ENCODE peak calls at places on chromosomes 7 and 10, in five cellular contexts. P, R, Q, U and E are unnamed samples.

GRCh38 chr10:131651674-131652093 is 249.1 kb upstream of the PPP2R2D start:
- DNase-seq in U (no peak), R (no peak), P (no peak), Q (no peak), E (peak)

GRCh38 chr10:70835895-70836294 is 20.1 kb downstream of the SGPL1 start:
- DNase-seq in R (peak), U (no peak), P (no peak), Q (no peak), E (no peak)

GRCh38 chr10:13684813-13685511 is 98.2 kb downstream of the PRPF18 start:
- DNase-seq in U (no peak), Q (no peak), P (no peak), R (peak), E (no peak)

GRCh38 chr7:91491868-91492267 is 227.6 kb downstream of the FZD1 start:
- DNase-seq in R (no peak), Q (no peak), U (no peak), P (no peak), E (no peak)

GRCh38 chr7:150368884-150369739 is 490 bp downstream of the REPIN1 start:
- DNase-seq in U (peak), Q (no peak), P (peak), R (peak), E (no peak)

GRCh38 chr7:21428642-21428941 is 709 bp downstream of the SP4 start:
- DNase-seq in Q (peak), P (no peak), R (no peak), U (no peak), E (no peak)

GRCh38 chr7:77651544-77652162 is 44.6 kb upstream of the RSBN1L start:
- DNase-seq in P (no peak), Q (peak), R (peak), U (peak), E (no peak)

GRCh38 chr10:49364747-49365146 is 31.1 kb downstream of the DRGX start:
- DNase-seq in Q (no peak), R (no peak), P (peak), U (no peak), E (no peak)

GRCh38 chr7:29988391-29989256 is 977 bp downstream of the SCRN1 start:
- DNase-seq in R (peak), Q (peak), P (peak), U (peak), E (no peak)

GRCh38 chr7:972670-973309 is 2.6 kb downstream of the COX19 start:
- DNase-seq in U (no peak), P (no peak), R (no peak), Q (no peak), E (no peak)

GRCh38 chr10:98106531-98106930 is 27.9 kb upstream of the R3HCC1L start:
- DNase-seq in U (no peak), Q (no peak), P (no peak), R (no peak), E (no peak)

GRCh38 chr7:46539892-46540483 is 618.9 kb upstream of the IGFBP3 start:
- DNase-seq in U (no peak), R (no peak), P (no peak), Q (no peak), E (no peak)

GRCh38 chr10:90007226-90007625 is 305.8 kb downstream of the KIF20B start:
- DNase-seq in R (peak), P (no peak), Q (no peak), U (no peak), E (no peak)

GRCh38 chr10:94123253-94123995 is 129.7 kb downstream of the PLCE1 start:
- DNase-seq in Q (no peak), P (no peak), R (peak), U (no peak), E (no peak)

GRCh38 chr10:68897336-68897741 is 3.8 kb upstream of the DDX50 start:
- DNase-seq in Q (peak), R (peak), U (peak), P (no peak), E (no peak)

GRCh38 chr7:84073476-84073875 is 121.1 kb downstream of the SEMA3A start:
- DNase-seq in U (no peak), R (peak), Q (no peak), P (no peak), E (no peak)

GRCh38 chr7:124035706-124036105 is 2.8 kb upstream of the TMEM229A start:
- DNase-seq in R (no peak), P (no peak), Q (peak), U (no peak), E (no peak)

GRCh38 chr10:13865758-13866491 is 279.2 kb downstream of the PRPF18 start:
- DNase-seq in R (peak), U (no peak), P (no peak), Q (no peak), E (peak)

GRCh38 chr10:124428207-124428777 is 9.6 kb upstream of the OAT start:
- DNase-seq in P (no peak), Q (no peak), U (no peak), R (no peak), E (no peak)

GRCh38 chr7:27640914-27641570 is 21.6 kb downstream of the HIBADH start:
- DNase-seq in U (no peak), R (peak), Q (no peak), P (no peak), E (peak)

GRCh38 chr7:149787428-149788299 is 14.3 kb upstream of the ZNF467 start:
- DNase-seq in U (no peak), P (peak), Q (no peak), R (no peak), E (no peak)

GRCh38 chr10:49435225-49435624 is 39.3 kb upstream of the DRGX start:
- DNase-seq in U (no peak), Q (no peak), P (no peak), R (no peak), E (no peak)

GRCh38 chr7:1909476-1909875 is 239.4 kb downstream of the ELFN1 start:
- DNase-seq in Q (no peak), R (no peak), U (no peak), P (no peak), E (no peak)

GRCh38 chr7:135733603-135734342 is 5.8 kb upstream of the SLC13A4 start:
- DNase-seq in U (no peak), Q (no peak), P (no peak), R (no peak), E (no peak)

GRCh38 chr10:114346176-114347031 is 57.9 kb downstream of the AFAP1L2 start:
- DNase-seq in U (no peak), R (no peak), P (no peak), Q (no peak), E (no peak)

GRCh38 chr7:25805027-25805687 is 346.8 kb upstream of the NFE2L3 start:
- DNase-seq in R (peak), P (no peak), Q (no peak), U (no peak), E (no peak)

GRCh38 chr7:6416516-6417145 is 31.1 kb downstream of the DAGLB start:
- DNase-seq in U (no peak), R (no peak), Q (no peak), P (no peak), E (no peak)

GRCh38 chr10:13681095-13681494 is 94.3 kb downstream of the PRPF18 start:
- DNase-seq in Q (no peak), R (no peak), U (peak), P (no peak), E (no peak)

GRCh38 chr10:92847185-92847864 is 995 bp upstream of the EXOC6 start:
- DNase-seq in U (no peak), Q (no peak), P (no peak), R (peak), E (no peak)

GRCh38 chr10:112700401-112700800 is 249.6 kb upstream of the TCF7L2 start:
- DNase-seq in R (no peak), U (no peak), P (no peak), Q (no peak), E (no peak)

GRCh38 chr10:95818663-95819062 is 62.7 kb downstream of the ENTPD1 start:
- DNase-seq in R (peak), P (no peak), U (no peak), Q (no peak), E (no peak)

GRCh38 chr7:45592230-45592991 is 18.2 kb downstream of the ADCY1 start:
- DNase-seq in U (no peak), Q (no peak), R (no peak), P (peak), E (peak)

GRCh38 chr7:37311282-37311868 is 137.3 kb downstream of the ELMO1 start:
- DNase-seq in U (no peak), R (no peak), Q (no peak), P (no peak), E (no peak)

GRCh38 chr10:129766611-129767550 is 197.2 kb downstream of the EBF3 start:
- DNase-seq in P (peak), Q (no peak), U (no peak), R (no peak), E (no peak)

GRCh38 chr7:37920619-37921339 is at the start of gene EPDR1:
- DNase-seq in Q (peak), R (no peak), U (peak), P (peak), E (no peak)

GRCh38 chr7:79287976-79288375 is 165.5 kb downstream of the MAGI2 start:
- DNase-seq in Q (no peak), U (no peak), R (peak), P (no peak), E (no peak)

GRCh38 chr7:28682811-28683210 is 270.5 kb downstream of the CREB5 start:
- DNase-seq in R (no peak), Q (no peak), U (no peak), P (no peak), E (no peak)

GRCh38 chr10:480498-480927 is 209.0 kb downstream of the DIP2C start:
- DNase-seq in R (no peak), P (peak), Q (no peak), U (no peak), E (no peak)

GRCh38 chr10:14859775-14860174 is 18.9 kb upstream of the SUV39H2 start:
- DNase-seq in P (no peak), R (no peak), Q (no peak), U (no peak), E (no peak)

GRCh38 chr10:33143160-33143728 is 185.2 kb upstream of the ITGB1 start:
- DNase-seq in U (no peak), Q (no peak), P (no peak), R (peak), E (no peak)